ENCODE peak calls at places on chromosome 20, in six cellular contexts. N is tibial artery, S is vagina, J is tibial nerve, T is left ventricle myocardium inferior, G is heart left ventricle. Z is an unnamed sample.

GRCh38 chr20:57312138-57312537 is 17.5 kb upstream of the SPO11 start:
- DNase-seq in N (no peak), T (no peak), J (no peak), S (peak), G (no peak), Z (no peak)

GRCh38 chr20:11850901-11851300 is 66.8 kb upstream of the BTBD3 start:
- DNase-seq in S (no peak), N (no peak), G (no peak), J (no peak), T (no peak), Z (peak)

GRCh38 chr20:10741060-10741459 is 67.3 kb upstream of the JAG1 start:
- DNase-seq in S (no peak), J (no peak), N (no peak), G (no peak), T (peak), Z (no peak)

GRCh38 chr20:32474967-32475819 is 109.9 kb downstream of the NOL4L start:
- DNase-seq in G (peak), S (no peak), T (peak), J (peak), N (peak), Z (peak)

GRCh38 chr20:59149678-59150504 is 13.7 kb upstream of the ZNF831 start:
- DNase-seq in G (no peak), T (peak), S (peak), N (no peak), J (no peak), Z (no peak)

GRCh38 chr20:62150236-62150575 is 6.6 kb downstream of the SS18L1 start:
- DNase-seq in J (no peak), G (no peak), T (no peak), S (no peak), N (no peak), Z (no peak)

GRCh38 chr20:36449663-36450062 is 91.7 kb upstream of the MYL9 start:
- DNase-seq in J (no peak), G (no peak), N (no peak), T (no peak), S (no peak), Z (no peak)

GRCh38 chr20:13649548-13649947 is 10.8 kb upstream of the TASP1 start:
- DNase-seq in N (no peak), G (peak), T (peak), J (peak), S (no peak), Z (no peak)

GRCh38 chr20:10434467-10434831 is 427 bp upstream of the MKKS start:
- DNase-seq in S (no peak), J (peak), N (peak), G (peak), T (peak), Z (peak)

GRCh38 chr20:16001286-16001685 is 572.0 kb downstream of the KIF16B start:
- DNase-seq in G (no peak), T (no peak), S (no peak), J (no peak), N (no peak), Z (no peak)

GRCh38 chr20:50762435-50763201 is 31.2 kb downstream of the PARD6B start:
- DNase-seq in N (peak), T (peak), J (no peak), G (peak), S (peak), Z (peak)

GRCh38 chr20:8867346-8867745 is 201.5 kb upstream of the PLCB4 start:
- DNase-seq in G (no peak), N (no peak), S (no peak), J (no peak), T (no peak), Z (no peak)

GRCh38 chr20:51529027-51529749 is 13.3 kb downstream of the NFATC2 start:
- DNase-seq in S (no peak), J (no peak), G (no peak), T (no peak), N (no peak), Z (peak)

GRCh38 chr20:35541783-35542662 is at the start of gene ERGIC3:
- DNase-seq in S (no peak), N (peak), T (peak), G (peak), J (peak), Z (peak)

GRCh38 chr20:35719717-35720116 is 20.5 kb downstream of the ROMO1 start:
- DNase-seq in J (no peak), T (no peak), N (no peak), S (no peak), G (no peak), Z (no peak)

GRCh38 chr20:31572701-31573554 is 32.2 kb upstream of the ID1 start:
- DNase-seq in T (peak), S (no peak), J (peak), G (peak), N (peak), Z (peak)

GRCh38 chr20:37575884-37576283 is 48.2 kb upstream of the BLCAP start:
- DNase-seq in J (no peak), N (no peak), S (no peak), T (no peak), G (no peak), Z (no peak)

GRCh38 chr20:16615199-16615598 is 42.0 kb upstream of the KIF16B start:
- DNase-seq in N (no peak), S (no peak), J (no peak), T (no peak), G (no peak), Z (peak)

GRCh38 chr20:46065691-46066090 is 24.1 kb downstream of the NCOA5 start:
- DNase-seq in T (no peak), S (no peak), J (no peak), N (no peak), G (no peak), Z (no peak)

GRCh38 chr20:6008254-6008653 is 45.6 kb downstream of the LRRN4 start:
- DNase-seq in T (no peak), J (peak), G (no peak), S (no peak), N (peak), Z (peak)

GRCh38 chr20:32898721-32899120 is 40.0 kb downstream of the EFCAB8 start:
- DNase-seq in S (no peak), T (no peak), J (no peak), N (no peak), G (no peak), Z (peak)

GRCh38 chr20:38873050-38873581 is 53.1 kb upstream of the FAM83D start:
- DNase-seq in G (no peak), T (no peak), S (no peak), N (peak), J (no peak), Z (no peak)

GRCh38 chr20:49914310-49915117 is 815 bp downstream of the SPATA2 start:
- DNase-seq in S (no peak), T (no peak), G (no peak), N (peak), J (no peak), Z (no peak)

GRCh38 chr20:46174469-46175126 is 56.5 kb downstream of the CD40 start:
- DNase-seq in S (no peak), N (no peak), G (peak), J (peak), T (peak), Z (peak)

GRCh38 chr20:11912013-11912663 is 5.6 kb upstream of the BTBD3 start:
- DNase-seq in T (no peak), N (no peak), S (no peak), G (no peak), J (no peak), Z (peak)

GRCh38 chr20:59958123-59958522 is at the start of gene CDH26:
- DNase-seq in S (no peak), T (no peak), N (no peak), G (no peak), J (no peak), Z (no peak)

GRCh38 chr20:57395111-57395959 is 4.1 kb downstream of the RBM38 start:
- DNase-seq in J (no peak), G (peak), S (no peak), N (peak), T (peak), Z (peak)

GRCh38 chr20:38591484-38592410 is 9.9 kb upstream of the ARHGAP40 start:
- DNase-seq in T (no peak), S (no peak), G (no peak), N (no peak), J (no peak), Z (no peak)

GRCh38 chr20:33862709-33863403 is 51.7 kb downstream of the CHMP4B start:
- DNase-seq in N (peak), J (peak), G (no peak), T (peak), S (no peak), Z (peak)

GRCh38 chr20:39381598-39381997 is 419.5 kb downstream of the DHX35 start:
- DNase-seq in S (no peak), T (no peak), J (no peak), N (no peak), G (no peak), Z (no peak)

GRCh38 chr20:23434521-23435313 is 4.8 kb upstream of the CSTL1 start:
- DNase-seq in N (no peak), J (no peak), S (peak), G (no peak), T (no peak), Z (no peak)

GRCh38 chr20:48783533-48784272 is 44.1 kb downstream of the PREX1 start:
- DNase-seq in T (no peak), G (no peak), N (no peak), J (no peak), S (no peak), Z (peak)

GRCh38 chr20:62028384-62028783 is 37.3 kb downstream of the TAF4 start:
- DNase-seq in G (peak), S (no peak), J (no peak), N (no peak), T (no peak), Z (no peak)

GRCh38 chr20:39874049-39874893 is 814.8 kb downstream of the MAFB start:
- DNase-seq in N (peak), G (peak), J (peak), T (peak), S (no peak), Z (peak)

GRCh38 chr20:23835716-23836115 is 9.2 kb upstream of the CST2 start:
- DNase-seq in T (no peak), J (no peak), S (no peak), N (no peak), G (no peak), Z (no peak)

GRCh38 chr20:57586370-57586793 is 25.5 kb downstream of the PCK1 start:
- DNase-seq in G (no peak), S (no peak), N (peak), J (no peak), T (no peak), Z (no peak)

GRCh38 chr20:23187759-23188158 is 101.6 kb upstream of the CD93 start:
- DNase-seq in N (peak), T (peak), J (no peak), S (no peak), G (no peak), Z (peak)

GRCh38 chr20:38870733-38871559 is 55.3 kb upstream of the FAM83D start:
- DNase-seq in J (no peak), S (no peak), G (no peak), N (peak), T (no peak), Z (no peak)

GRCh38 chr20:58008866-58009265 is 219.6 kb downstream of the ANKRD60 start:
- DNase-seq in S (no peak), T (no peak), G (no peak), J (no peak), N (no peak), Z (no peak)

GRCh38 chr20:11814276-11814675 is 103.4 kb upstream of the BTBD3 start:
- DNase-seq in S (no peak), G (no peak), N (no peak), T (no peak), J (no peak), Z (no peak)

GRCh38 chr20:1820137-1821074 is 74.8 kb upstream of the SIRPA start:
- DNase-seq in G (no peak), T (no peak), S (no peak), N (peak), J (no peak), Z (peak)

GRCh38 chr20:1824177-1824576 is 71.0 kb upstream of the SIRPA start:
- DNase-seq in G (no peak), S (no peak), T (no peak), N (no peak), J (no peak), Z (no peak)

GRCh38 chr20:1824834-1825233 is 70.4 kb upstream of the SIRPA start:
- DNase-seq in N (no peak), J (no peak), S (no peak), T (no peak), G (no peak), Z (peak)

GRCh38 chr20:1823421-1823892 is 71.8 kb upstream of the SIRPA start:
- DNase-seq in N (no peak), T (no peak), G (no peak), J (no peak), S (no peak), Z (no peak)

DNA sequence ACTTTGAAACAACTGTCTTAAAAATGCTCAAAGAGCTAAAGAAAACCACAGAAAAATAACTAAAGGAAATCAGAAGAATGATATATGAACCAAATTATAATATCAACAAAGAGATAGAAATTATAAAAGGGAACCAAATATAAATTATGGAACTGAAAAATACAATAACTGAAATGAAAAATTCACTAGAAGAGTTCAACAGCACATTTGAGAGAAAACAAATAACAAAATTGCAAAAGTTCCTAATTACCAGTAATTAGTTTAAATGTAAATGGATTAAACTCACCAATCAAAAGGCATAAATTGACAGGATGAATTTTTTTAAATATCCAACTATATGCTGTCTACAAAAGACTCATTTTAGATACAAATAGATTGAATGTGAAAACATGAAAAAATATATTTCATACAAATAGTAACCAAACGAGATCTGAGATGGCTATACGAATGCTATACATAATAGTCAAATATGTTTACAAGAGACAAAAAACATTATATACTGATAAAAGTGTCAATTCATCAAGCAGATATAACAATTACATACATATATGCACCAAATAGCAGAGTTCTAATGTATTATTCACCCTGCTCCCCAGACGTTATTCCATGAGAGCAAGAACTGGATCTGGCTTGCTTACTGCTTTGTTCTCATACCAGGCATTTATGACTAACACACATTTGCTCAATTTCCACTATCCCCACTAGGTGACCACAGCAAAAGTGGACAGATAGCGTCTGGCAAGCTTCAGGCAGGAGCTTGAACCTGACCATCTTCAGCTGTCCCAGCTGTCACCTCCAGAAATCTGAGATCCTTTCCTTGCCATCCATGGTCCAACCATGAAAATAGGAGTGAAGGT is 72.4 kb upstream of the SIRPA start:
- DNase-seq in G (no peak), T (no peak), S (no peak), N (peak), J (no peak), Z (peak)
- TF ChIP-seq CTCF in G (no peak), T (no peak), S (no peak), N (no peak), J (no peak), Z (peak)

DNA sequence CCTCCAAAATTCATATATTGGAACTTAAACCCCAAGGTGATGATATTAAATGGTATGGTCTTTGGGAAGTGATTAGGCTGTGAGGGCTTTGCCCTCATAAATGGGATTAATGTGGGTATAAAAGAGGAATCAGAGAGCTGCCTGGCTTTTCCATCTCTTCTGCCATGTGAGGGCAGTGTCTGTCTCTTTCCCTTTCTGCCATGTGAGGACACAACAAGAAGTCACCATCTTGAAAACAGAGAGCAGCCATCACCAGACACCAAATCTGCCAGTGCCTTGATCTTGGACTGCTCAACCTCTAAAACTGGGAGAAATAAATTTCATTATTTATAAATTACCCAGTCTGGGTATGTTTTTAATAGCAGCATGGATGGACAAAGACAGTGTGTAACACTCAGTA is 263.0 kb downstream of the PAX1 start:
- DNase-seq in T (no peak), S (no peak), N (no peak), J (no peak), G (no peak), Z (peak)
- TF ChIP-seq CTCF in T (no peak), S (no peak), N (no peak), J (no peak), G (no peak), Z (no peak)

GRCh38 chr20:45042978-45043377 is 57.9 kb downstream of the KCNS1 start:
- DNase-seq in T (no peak), N (no peak), J (no peak), G (no peak), S (no peak), Z (no peak)
- TF ChIP-seq CTCF in T (no peak), N (no peak), J (no peak), G (no peak), S (no peak), Z (no peak)

DNA sequence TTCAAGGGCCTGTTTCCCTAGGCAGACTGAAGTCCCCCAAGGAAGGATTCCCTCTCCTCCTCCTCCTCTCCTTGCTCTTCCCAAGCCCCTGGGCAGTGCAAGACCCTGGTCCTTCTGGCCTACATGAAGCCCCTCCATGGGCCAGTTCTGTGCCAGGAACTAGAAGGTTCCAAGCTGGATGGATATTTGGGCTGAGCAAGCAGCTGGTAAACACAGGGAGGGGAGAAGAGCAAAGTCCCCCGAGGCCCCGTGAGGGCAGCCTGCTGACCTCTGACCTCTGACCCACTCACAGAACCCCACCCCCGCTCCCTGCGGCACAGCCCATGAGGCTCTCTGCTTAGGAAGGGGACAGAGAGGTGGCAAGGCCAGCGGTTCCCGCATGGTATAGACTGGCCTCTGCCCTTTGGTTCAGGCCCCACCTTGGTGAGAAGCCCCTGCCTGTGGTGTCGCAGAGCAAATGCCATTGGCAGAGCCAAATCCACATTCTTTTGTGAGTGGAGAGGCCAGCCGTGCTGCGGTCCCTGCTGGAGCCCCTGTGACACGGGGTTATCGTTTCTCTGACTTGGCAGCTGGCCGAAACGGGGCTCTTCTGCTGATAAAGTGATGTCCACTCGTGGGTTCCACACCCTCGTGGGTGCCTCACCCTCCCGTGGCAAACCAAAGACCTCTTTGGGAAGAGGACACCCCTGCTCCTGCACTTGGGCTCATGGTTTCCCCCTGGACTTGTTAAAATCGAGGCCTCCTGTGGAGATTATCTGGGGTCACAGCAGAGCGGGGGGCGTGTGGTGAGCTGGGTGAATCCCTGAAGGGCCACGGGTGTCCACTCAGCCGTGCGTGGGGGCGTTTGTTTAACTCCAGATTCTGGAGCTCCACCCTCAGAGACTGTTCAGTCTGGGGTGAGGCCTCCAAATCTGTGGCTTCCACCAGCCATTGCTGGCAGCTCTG is 2.1 kb upstream of the CHRNA4 start:
- DNase-seq in T (no peak), J (no peak), S (no peak), G (peak), N (no peak), Z (no peak)
- TF ChIP-seq CTCF in T (no peak), J (no peak), S (no peak), G (no peak), N (no peak), Z (no peak)